ENCODE peak calls at places on chromosome X, in five cellular contexts. One of them, this sample, is unnamed. For H3K36me3, the result is how much of the 10 kb centered on the place peaks cover.

GRCh38 chrX:150429577-150429976 is 66.5 kb downstream of the MAMLD1 start:
- DNase-seq in endodermal cell: no peak
- DNase-seq in GM06990: no peak
- DNase-seq in tibial artery: no peak
- DNase-seq in IMR-90: peak
- DNase-seq in this sample: peak

GRCh38 chrX:2875798-2876399 is 47.2 kb downstream of the GYG2 start:
- DNase-seq in endodermal cell: no peak
- DNase-seq in GM06990: no peak
- DNase-seq in tibial artery: no peak
- DNase-seq in IMR-90: no peak
- DNase-seq in this sample: no peak

GRCh38 chrX:110374544-110374943 is 15.9 kb downstream of the RTL9 start:
- DNase-seq in endodermal cell: no peak
- DNase-seq in GM06990: no peak
- DNase-seq in tibial artery: no peak
- DNase-seq in IMR-90: no peak
- DNase-seq in this sample: no peak

GRCh38 chrX:13050151-13050550 is 5.7 kb upstream of the FAM9C start:
- DNase-seq in endodermal cell: no peak
- DNase-seq in GM06990: no peak
- DNase-seq in tibial artery: no peak
- DNase-seq in IMR-90: no peak
- DNase-seq in this sample: no peak

GRCh38 chrX:153948847-153949819 is 4.7 kb upstream of the RENBP start:
- DNase-seq in endodermal cell: no peak
- DNase-seq in GM06990: no peak
- DNase-seq in tibial artery: no peak
- DNase-seq in IMR-90: no peak
- DNase-seq in this sample: no peak

GRCh38 chrX:120305531-120306145 is 5.6 kb downstream of the TMEM255A start:
- DNase-seq in endodermal cell: peak
- DNase-seq in GM06990: no peak
- DNase-seq in tibial artery: no peak
- DNase-seq in IMR-90: no peak
- DNase-seq in this sample: no peak

GRCh38 chrX:56000729-56001128 is 231.4 kb upstream of the KLF8 start:
- DNase-seq in endodermal cell: no peak
- DNase-seq in GM06990: no peak
- DNase-seq in tibial artery: no peak
- DNase-seq in IMR-90: no peak
- DNase-seq in this sample: no peak

GRCh38 chrX:12007881-12008280 is 130.4 kb upstream of the FRMPD4 start:
- DNase-seq in endodermal cell: no peak
- DNase-seq in GM06990: no peak
- DNase-seq in tibial artery: no peak
- DNase-seq in IMR-90: peak
- DNase-seq in this sample: peak

GRCh38 chrX:115968436-115969252 is 201.9 kb upstream of the AGTR2 start:
- DNase-seq in endodermal cell: peak
- DNase-seq in GM06990: peak
- DNase-seq in tibial artery: no peak
- DNase-seq in IMR-90: no peak
- DNase-seq in this sample: peak

GRCh38 chrX:10111364-10112148 is 45.2 kb upstream of the CLCN4 start:
- DNase-seq in endodermal cell: no peak
- DNase-seq in GM06990: peak
- DNase-seq in tibial artery: peak
- DNase-seq in IMR-90: peak
- DNase-seq in this sample: no peak

GRCh38 chrX:20352935-20353336 is 86.2 kb upstream of the RPS6KA3 start:
- DNase-seq in endodermal cell: no peak
- DNase-seq in GM06990: peak
- DNase-seq in tibial artery: no peak
- DNase-seq in IMR-90: no peak
- DNase-seq in this sample: no peak

GRCh38 chrX:22395372-22395771 is 122.7 kb downstream of the CBLL2 start:
- DNase-seq in endodermal cell: no peak
- DNase-seq in GM06990: no peak
- DNase-seq in tibial artery: no peak
- DNase-seq in IMR-90: peak
- DNase-seq in this sample: peak

GRCh38 chrX:21524008-21524407 is 134.1 kb downstream of the KLHL34 start:
- DNase-seq in endodermal cell: no peak
- DNase-seq in GM06990: no peak
- DNase-seq in tibial artery: no peak
- DNase-seq in IMR-90: peak
- DNase-seq in this sample: no peak

GRCh38 chrX:153061732-153062131 is 5.5 kb downstream of the PNMA3 start:
- DNase-seq in endodermal cell: no peak
- DNase-seq in GM06990: no peak
- DNase-seq in tibial artery: no peak
- DNase-seq in IMR-90: peak
- DNase-seq in this sample: peak

GRCh38 chrX:24150051-24150790 is 692 bp downstream of the ZFX start:
- DNase-seq in endodermal cell: peak
- DNase-seq in GM06990: peak
- DNase-seq in tibial artery: peak
- DNase-seq in IMR-90: peak
- DNase-seq in this sample: peak

GRCh38 chrX:39619182-39620009 is 478.4 kb downstream of the BCOR start:
- DNase-seq in endodermal cell: no peak
- DNase-seq in GM06990: no peak
- DNase-seq in tibial artery: no peak
- DNase-seq in IMR-90: no peak
- DNase-seq in this sample: peak

GRCh38 chrX:38061335-38061734 is 55.0 kb downstream of the SYTL5 start:
- DNase-seq in endodermal cell: no peak
- DNase-seq in GM06990: no peak
- DNase-seq in tibial artery: no peak
- DNase-seq in IMR-90: peak
- DNase-seq in this sample: peak

GRCh38 chrX:102976793-102977495 is 39.9 kb downstream of the RAB40AL start:
- DNase-seq in endodermal cell: no peak
- DNase-seq in GM06990: no peak
- DNase-seq in tibial artery: no peak
- DNase-seq in IMR-90: peak
- DNase-seq in this sample: peak

GRCh38 chrX:137051978-137052640 is 18.3 kb upstream of the GPR101 start:
- DNase-seq in endodermal cell: peak
- DNase-seq in GM06990: peak
- DNase-seq in tibial artery: no peak
- DNase-seq in IMR-90: peak
- DNase-seq in this sample: peak

GRCh38 chrX:85244411-85245210 is 820 bp downstream of the ZNF711 start:
- DNase-seq in endodermal cell: peak
- DNase-seq in GM06990: peak
- DNase-seq in tibial artery: no peak
- DNase-seq in IMR-90: peak
- DNase-seq in this sample: no peak

GRCh38 chrX:68177542-68177941 is 255.8 kb downstream of the OPHN1 start:
- DNase-seq in endodermal cell: no peak
- DNase-seq in GM06990: no peak
- DNase-seq in tibial artery: no peak
- DNase-seq in IMR-90: peak
- DNase-seq in this sample: peak

GRCh38 chrX:51332188-51332942 is at the start of gene NUDT10:
- DNase-seq in endodermal cell: peak
- DNase-seq in GM06990: peak
- DNase-seq in tibial artery: no peak
- DNase-seq in IMR-90: peak
- DNase-seq in this sample: peak

GRCh38 chrX:107659768-107660167 is 31.5 kb downstream of the PRPS1 start:
- DNase-seq in endodermal cell: no peak
- DNase-seq in GM06990: no peak
- DNase-seq in tibial artery: peak
- DNase-seq in IMR-90: peak
- DNase-seq in this sample: peak

GRCh38 chrX:47179221-47179927 is 14.3 kb upstream of the UBA1 start:
- DNase-seq in endodermal cell: peak
- DNase-seq in GM06990: no peak
- DNase-seq in tibial artery: peak
- DNase-seq in IMR-90: no peak
- DNase-seq in this sample: peak

GRCh38 chrX:130393451-130394074 is 8.1 kb upstream of the GPR119 start:
- DNase-seq in endodermal cell: peak
- DNase-seq in GM06990: no peak
- DNase-seq in tibial artery: peak
- DNase-seq in IMR-90: peak
- DNase-seq in this sample: peak

DNA sequence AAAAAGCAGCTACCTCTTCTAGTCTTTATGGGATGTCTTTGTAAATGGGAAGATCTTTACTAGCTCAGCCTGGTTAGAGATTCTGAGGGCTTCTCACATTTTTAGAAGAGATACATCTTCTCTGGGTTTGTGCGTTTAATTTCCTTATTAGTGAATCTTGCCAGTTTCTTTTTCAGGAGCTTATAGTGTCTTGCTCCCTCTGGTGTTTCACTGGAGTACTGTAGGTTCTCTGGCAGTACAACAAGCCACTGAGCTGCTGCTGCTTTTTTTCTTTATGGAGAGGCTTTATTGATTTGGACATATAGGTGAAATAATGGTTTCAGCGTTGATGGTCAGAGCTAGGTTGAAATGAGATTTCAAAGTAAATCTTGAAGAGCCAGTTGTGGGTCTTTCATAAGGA is 82.9 kb downstream of the LAS1L start:
- DNase-seq in endodermal cell: peak
- DNase-seq in GM06990: no peak
- DNase-seq in tibial artery: no peak
- DNase-seq in IMR-90: peak
- DNase-seq in this sample: peak
- TF ChIP-seq CTCF in endodermal cell: peak
- TF ChIP-seq CTCF in GM06990: peak
- TF ChIP-seq CTCF in tibial artery: no peak
- TF ChIP-seq CTCF in IMR-90: peak
- TF ChIP-seq CTCF in this sample: peak

GRCh38 chrX:840556-840955 is 210.0 kb downstream of the SHOX start:
- DNase-seq in endodermal cell: peak
- DNase-seq in GM06990: no peak
- DNase-seq in tibial artery: no peak
- DNase-seq in IMR-90: no peak
- DNase-seq in this sample: no peak

GRCh38 chrX:848366-848765 is 217.8 kb downstream of the SHOX start:
- DNase-seq in endodermal cell: no peak
- DNase-seq in GM06990: no peak
- DNase-seq in tibial artery: no peak
- DNase-seq in IMR-90: no peak
- DNase-seq in this sample: no peak

GRCh38 chrX:843306-843705 is 212.7 kb downstream of the SHOX start:
- DNase-seq in endodermal cell: no peak
- DNase-seq in GM06990: no peak
- DNase-seq in tibial artery: no peak
- DNase-seq in IMR-90: no peak
- DNase-seq in this sample: no peak
- H3K4me3 ChIP-seq in endodermal cell: no peak
- H3K4me3 ChIP-seq in GM06990: no peak
- H3K4me3 ChIP-seq in tibial artery: no peak
- H3K4me3 ChIP-seq in IMR-90: no peak
- H3K4me3 ChIP-seq in this sample: no peak

GRCh38 chrX:131801911-131802310 is 221.2 kb upstream of the STK26 start:
- DNase-seq in endodermal cell: no peak
- DNase-seq in GM06990: no peak
- DNase-seq in tibial artery: no peak
- DNase-seq in IMR-90: no peak
- DNase-seq in this sample: peak
- H3K36me3 ChIP-seq in endodermal cell: under half
- H3K36me3 ChIP-seq in GM06990: under half
- H3K36me3 ChIP-seq in tibial artery: under half
- H3K36me3 ChIP-seq in IMR-90: under half
- H3K36me3 ChIP-seq in this sample: under half

DNA sequence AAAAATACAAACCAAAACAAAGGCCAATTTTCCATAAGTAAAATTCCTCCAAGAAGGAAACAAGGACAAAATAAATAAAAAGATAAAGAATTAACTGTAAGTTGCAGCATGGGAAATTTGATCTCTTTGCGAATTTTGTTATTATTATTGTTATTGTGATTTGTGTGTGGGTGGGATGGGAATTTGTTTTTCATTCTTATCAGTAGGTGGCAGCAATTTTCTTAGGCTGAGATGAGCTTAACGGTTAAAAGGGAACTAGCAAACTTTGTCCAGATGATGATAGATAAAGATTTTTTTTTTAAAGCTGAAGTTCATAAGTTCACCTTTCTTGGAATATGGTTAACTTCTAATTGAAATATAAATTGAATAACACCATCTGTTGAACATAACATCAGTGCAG is 83.2 kb upstream of the IL1RAPL2 start:
- DNase-seq in endodermal cell: no peak
- DNase-seq in GM06990: no peak
- DNase-seq in tibial artery: no peak
- DNase-seq in IMR-90: no peak
- DNase-seq in this sample: peak
- TF ChIP-seq CTCF in endodermal cell: peak
- TF ChIP-seq CTCF in GM06990: peak
- TF ChIP-seq CTCF in tibial artery: no peak
- TF ChIP-seq CTCF in IMR-90: no peak
- TF ChIP-seq CTCF in this sample: no peak

GRCh38 chrX:7202206-7202605 is 54.3 kb upstream of the PUDP start:
- DNase-seq in endodermal cell: no peak
- DNase-seq in GM06990: no peak
- DNase-seq in tibial artery: no peak
- DNase-seq in IMR-90: no peak
- DNase-seq in this sample: no peak

GRCh38 chrX:7204619-7205018 is 56.7 kb upstream of the PUDP start:
- DNase-seq in endodermal cell: no peak
- DNase-seq in GM06990: no peak
- DNase-seq in tibial artery: no peak
- DNase-seq in IMR-90: no peak
- DNase-seq in this sample: no peak

GRCh38 chrX:7201481-7201880 is 53.5 kb upstream of the PUDP start:
- DNase-seq in endodermal cell: no peak
- DNase-seq in GM06990: no peak
- DNase-seq in tibial artery: no peak
- DNase-seq in IMR-90: no peak
- DNase-seq in this sample: no peak

DNA sequence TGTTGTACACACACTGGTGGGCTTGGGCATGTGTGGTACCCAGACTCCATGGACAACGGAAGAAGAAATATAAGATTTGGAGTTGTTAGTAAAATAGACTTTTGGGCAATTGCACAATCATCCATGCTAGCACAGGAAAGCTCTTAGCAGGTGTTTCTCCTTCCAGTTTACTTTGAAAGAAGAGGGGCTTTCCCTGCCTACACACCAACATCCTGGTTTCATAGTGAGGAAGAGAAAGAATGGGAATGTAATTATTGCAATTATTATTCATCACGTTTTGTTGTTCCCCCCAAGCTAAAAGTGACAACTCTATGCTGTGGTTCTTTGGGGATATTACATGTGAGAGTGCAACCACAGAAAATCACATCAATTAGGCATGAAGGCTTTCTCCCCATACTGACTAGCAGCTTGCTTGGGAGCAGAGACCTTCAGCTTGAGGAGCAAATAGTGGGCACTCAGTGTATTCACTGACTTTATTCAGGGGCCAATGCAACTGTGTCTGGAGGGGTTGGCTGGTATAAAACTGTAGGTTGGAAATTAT is 57.2 kb upstream of the PUDP start:
- DNase-seq in endodermal cell: no peak
- DNase-seq in GM06990: no peak
- DNase-seq in tibial artery: no peak
- DNase-seq in IMR-90: no peak
- DNase-seq in this sample: no peak
- H3K4me3 ChIP-seq in endodermal cell: no peak
- H3K4me3 ChIP-seq in GM06990: no peak
- H3K4me3 ChIP-seq in tibial artery: no peak
- H3K4me3 ChIP-seq in IMR-90: no peak
- H3K4me3 ChIP-seq in this sample: no peak